ENCODE peak calls at places on chromosomes 4 and X, in four cellular contexts. One of them, this sample, is unnamed.

GRCh38 chrX:13180807-13181206 is 136.4 kb upstream of the FAM9C start:
- DNase-seq in GM12878: no peak
- DNase-seq in endothelial cell of umbilical vein: no peak
- DNase-seq in K562: no peak
- DNase-seq in this sample: peak; percentile 49

GRCh38 chrX:145803508-145803907 is 14.1 kb upstream of the SLITRK2 start:
- DNase-seq in GM12878: no peak
- DNase-seq in K562: no peak
- DNase-seq in endothelial cell of umbilical vein: no peak
- DNase-seq in this sample: no peak

GRCh38 chr4:157421365-157421764 is 200.8 kb downstream of the GRIA2 start:
- DNase-seq in endothelial cell of umbilical vein: peak; percentile 5
- DNase-seq in GM12878: no peak
- DNase-seq in K562: no peak
- DNase-seq in this sample: no peak

GRCh38 chr4:6123976-6124375 is 76.4 kb downstream of the JAKMIP1 start:
- DNase-seq in GM12878: no peak
- DNase-seq in K562: no peak
- DNase-seq in endothelial cell of umbilical vein: no peak
- DNase-seq in this sample: no peak

GRCh38 chr4:19005211-19005610 is 983.7 kb upstream of the LCORL start:
- DNase-seq in GM12878: no peak
- DNase-seq in K562: no peak
- DNase-seq in endothelial cell of umbilical vein: no peak
- DNase-seq in this sample: peak; percentile 41

GRCh38 chr4:171813195-171813955 is at the start of gene GALNTL6:
- DNase-seq in endothelial cell of umbilical vein: no peak
- DNase-seq in GM12878: no peak
- DNase-seq in K562: no peak
- DNase-seq in this sample: no peak

GRCh38 chr4:31169851-31170250 is 449.7 kb downstream of the PCDH7 start:
- DNase-seq in endothelial cell of umbilical vein: no peak
- DNase-seq in K562: no peak
- DNase-seq in GM12878: no peak
- DNase-seq in this sample: no peak

GRCh38 chr4:37989398-37990260 is 29.4 kb downstream of the PTTG2 start:
- DNase-seq in endothelial cell of umbilical vein: peak; percentile 32
- DNase-seq in GM12878: no peak
- DNase-seq in K562: no peak
- DNase-seq in this sample: no peak

GRCh38 chrX:13220916-13221315 is 98.9 kb downstream of the ATXN3L start:
- DNase-seq in endothelial cell of umbilical vein: peak; percentile 21
- DNase-seq in K562: no peak
- DNase-seq in GM12878: no peak
- DNase-seq in this sample: peak; percentile 84

DNA sequence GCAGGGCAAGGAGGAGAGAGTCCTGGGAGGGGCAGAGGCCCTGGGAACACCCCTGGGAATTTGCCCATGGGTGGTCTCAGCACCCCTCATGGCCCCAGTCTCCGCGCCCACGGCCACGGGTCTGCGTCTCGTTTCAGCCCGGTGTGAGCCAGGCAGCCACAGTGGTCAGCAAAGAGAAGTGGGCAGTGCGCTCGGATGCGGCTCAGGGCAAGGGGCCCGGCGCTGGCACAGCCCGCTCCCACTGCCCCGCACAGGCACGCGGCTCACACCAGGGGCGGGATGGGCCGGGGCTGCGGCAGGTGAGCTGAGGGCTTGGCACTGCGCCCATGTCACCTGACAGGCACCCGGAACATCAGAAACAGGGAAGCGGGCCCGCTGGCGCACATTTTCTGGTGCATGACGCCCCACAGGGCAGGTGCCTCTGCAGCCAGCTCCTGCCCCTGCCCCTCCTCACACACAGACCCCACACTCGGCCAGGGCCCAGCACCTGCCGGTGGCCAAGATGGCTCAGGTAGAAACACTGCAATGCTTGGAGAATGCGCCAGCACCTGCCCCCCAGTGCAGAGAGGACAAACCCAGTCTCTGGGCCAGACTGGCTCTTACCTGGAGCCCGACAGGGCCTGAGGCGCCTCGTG is 41.9 kb upstream of the MXD4 start:
- DNase-seq in GM12878: no peak
- DNase-seq in endothelial cell of umbilical vein: no peak
- DNase-seq in K562: no peak
- DNase-seq in this sample: no peak
- TF ChIP-seq FOS in GM12878: no peak
- TF ChIP-seq FOS in endothelial cell of umbilical vein: no peak
- TF ChIP-seq FOS in K562: no peak
- TF ChIP-seq FOS in this sample: no peak

DNA sequence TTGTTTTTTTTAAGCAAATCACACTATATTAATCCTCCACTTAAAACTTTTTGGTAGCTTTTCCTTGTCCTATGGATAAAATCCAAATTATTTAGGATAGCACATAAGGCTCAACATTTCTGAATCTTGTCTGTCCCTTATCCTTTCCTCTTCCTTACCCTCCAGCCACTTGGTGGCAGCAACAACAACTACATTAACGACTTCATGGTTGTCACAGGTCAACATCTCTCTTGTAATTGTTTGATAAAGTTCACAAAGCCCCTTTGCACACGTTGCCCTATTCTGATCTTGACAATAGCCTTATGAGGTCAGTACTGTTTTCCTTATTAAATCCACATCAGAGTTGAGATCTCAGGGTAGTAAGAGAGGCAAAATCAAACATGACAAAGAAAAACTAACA is 269.0 kb upstream of the PABPC4L start:
- DNase-seq in endothelial cell of umbilical vein: peak; percentile 63
- DNase-seq in K562: no peak
- DNase-seq in GM12878: no peak
- DNase-seq in this sample: no peak
- TF ChIP-seq FOS in endothelial cell of umbilical vein: no peak
- TF ChIP-seq FOS in K562: no peak
- TF ChIP-seq FOS in GM12878: no peak
- TF ChIP-seq FOS in this sample: no peak

DNA sequence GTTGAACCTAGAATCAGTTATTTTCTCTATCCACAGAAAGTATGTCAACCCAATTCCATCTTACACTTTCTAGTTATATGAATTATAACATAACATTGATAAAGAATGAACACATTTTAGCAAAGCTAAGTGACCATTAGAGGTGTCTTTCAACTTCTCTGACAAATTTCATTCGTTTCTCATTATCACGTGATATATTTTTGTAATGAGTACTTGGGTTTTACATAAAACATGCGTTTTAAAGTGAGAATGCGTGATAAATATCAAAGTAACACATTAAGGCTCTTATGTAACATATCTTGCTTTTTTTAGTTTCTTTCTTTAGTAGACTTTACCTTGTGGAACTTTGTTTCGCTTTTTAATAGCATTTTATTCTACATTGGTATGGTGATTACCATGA is 1715.1 kb upstream of the IGFBP7 start:
- DNase-seq in GM12878: no peak
- DNase-seq in endothelial cell of umbilical vein: no peak
- DNase-seq in K562: no peak
- DNase-seq in this sample: no peak
- TF ChIP-seq FOS in GM12878: no peak
- TF ChIP-seq FOS in endothelial cell of umbilical vein: no peak
- TF ChIP-seq FOS in K562: no peak
- TF ChIP-seq FOS in this sample: no peak

GRCh38 chr4:139814285-139815015 is 148.8 kb downstream of the MGST2 start:
- DNase-seq in endothelial cell of umbilical vein: peak; percentile 31
- DNase-seq in GM12878: no peak
- DNase-seq in K562: no peak
- DNase-seq in this sample: peak; percentile 41
- TF ChIP-seq FOS in endothelial cell of umbilical vein: no peak
- TF ChIP-seq FOS in GM12878: no peak
- TF ChIP-seq FOS in K562: no peak
- TF ChIP-seq FOS in this sample: no peak

GRCh38 chrX:150548684-150549083 is 19.7 kb upstream of the MTM1 start:
- DNase-seq in endothelial cell of umbilical vein: no peak
- DNase-seq in GM12878: no peak
- DNase-seq in K562: no peak
- DNase-seq in this sample: peak; percentile 39

GRCh38 chrX:150546711-150547153 is 21.7 kb upstream of the MTM1 start:
- DNase-seq in GM12878: no peak
- DNase-seq in K562: no peak
- DNase-seq in endothelial cell of umbilical vein: no peak
- DNase-seq in this sample: no peak

GRCh38 chrX:150544835-150545790 is 23.3 kb upstream of the MTM1 start:
- DNase-seq in GM12878: no peak
- DNase-seq in endothelial cell of umbilical vein: peak; percentile 13
- DNase-seq in K562: no peak
- DNase-seq in this sample: no peak

GRCh38 chrX:150548251-150548650 is 20.2 kb upstream of the MTM1 start:
- DNase-seq in GM12878: no peak
- DNase-seq in K562: no peak
- DNase-seq in endothelial cell of umbilical vein: no peak
- DNase-seq in this sample: no peak

DNA sequence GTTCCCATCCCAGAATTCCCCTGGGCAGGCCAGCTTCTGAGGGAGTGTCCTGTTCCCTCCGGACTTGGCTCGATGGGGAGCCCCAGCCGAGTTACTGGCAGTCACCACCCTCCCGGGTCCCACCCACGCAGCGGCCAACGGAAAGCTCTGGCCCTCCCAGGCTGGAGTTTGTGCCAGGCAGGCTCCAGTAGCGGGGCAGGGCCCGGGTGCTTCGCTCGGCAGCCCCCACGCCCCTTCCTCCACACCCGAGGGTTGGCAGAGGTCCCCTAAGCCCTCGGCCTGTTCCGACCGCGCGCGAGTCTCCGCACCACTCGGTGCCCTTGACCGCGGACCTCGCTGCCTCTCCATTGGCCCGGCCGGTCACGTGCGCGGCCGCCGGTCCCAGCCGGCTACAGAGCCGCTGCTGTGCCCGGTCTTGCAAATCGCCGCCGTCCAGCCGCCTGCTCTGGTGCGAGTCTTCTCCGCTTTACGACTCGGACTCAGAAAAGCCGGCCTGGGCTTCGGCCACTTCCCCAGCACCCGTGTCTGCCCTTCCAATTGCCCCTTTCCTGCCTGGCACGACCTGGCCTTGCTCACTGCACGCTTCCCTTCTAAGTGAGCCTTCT is 20.8 kb upstream of the MTM1 start:
- DNase-seq in endothelial cell of umbilical vein: peak; percentile 47
- DNase-seq in GM12878: no peak
- DNase-seq in K562: peak; percentile 72
- DNase-seq in this sample: no peak
- TF ChIP-seq FOS in endothelial cell of umbilical vein: no peak
- TF ChIP-seq FOS in GM12878: no peak
- TF ChIP-seq FOS in K562: no peak
- TF ChIP-seq FOS in this sample: no peak